ENCODE peak calls at places on chromosome 12, in four cellular contexts. Q, X, U and V are unnamed samples.

GRCh38 chr12:88836156-88836555 is 255.9 kb upstream of the KITLG start:
- DNase-seq in Q (no peak), X (no peak), U (no peak), V (no peak)

GRCh38 chr12:104423809-104424208 is 32.9 kb upstream of the CHST11 start:
- DNase-seq in Q (no peak), X (no peak), U (peak), V (peak)

GRCh38 chr12:52121848-52122838 is 42.6 kb downstream of the SMIM41 start:
- DNase-seq in Q (no peak), X (peak), U (peak), V (no peak)

GRCh38 chr12:62537544-62537943 is 70.9 kb downstream of the MON2 start:
- DNase-seq in Q (peak), X (peak), U (peak), V (peak)

GRCh38 chr12:110689601-110690430 is 901 bp upstream of the HVCN1 start:
- DNase-seq in Q (no peak), X (no peak), U (peak), V (no peak)

GRCh38 chr12:124191024-124191359 is 103.9 kb upstream of the RFLNA start:
- DNase-seq in Q (no peak), X (no peak), U (no peak), V (no peak)

GRCh38 chr12:65372574-65372973 is 94.1 kb downstream of the MSRB3 start:
- DNase-seq in Q (no peak), X (no peak), U (no peak), V (no peak)

GRCh38 chr12:96811083-96811482 is 96.0 kb upstream of the NEDD1 start:
- DNase-seq in Q (no peak), X (no peak), U (no peak), V (no peak)

GRCh38 chr12:47296828-47297227 is 217.1 kb upstream of the AMIGO2 start:
- DNase-seq in Q (no peak), X (no peak), U (no peak), V (no peak)

GRCh38 chr12:65464930-65465329 is 186.4 kb downstream of the MSRB3 start:
- DNase-seq in Q (no peak), X (no peak), U (no peak), V (no peak)

GRCh38 chr12:4164591-4165558 is 108.7 kb upstream of the CCND2 start:
- DNase-seq in Q (no peak), X (peak), U (no peak), V (no peak)

GRCh38 chr12:570237-570925 is 92.9 kb downstream of the NINJ2 start:
- DNase-seq in Q (peak), X (peak), U (peak), V (no peak)

GRCh38 chr12:69982081-69982480 is 157.1 kb downstream of the MYRFL start:
- DNase-seq in Q (no peak), X (no peak), U (no peak), V (no peak)

GRCh38 chr12:16323638-16324037 is 23.8 kb upstream of the MGST1 start:
- DNase-seq in Q (no peak), X (no peak), U (no peak), V (peak)

GRCh38 chr12:120674172-120674571 is 12.8 kb upstream of the MLEC start:
- DNase-seq in Q (no peak), X (no peak), U (no peak), V (no peak)

GRCh38 chr12:76399040-76399439 is 50.8 kb upstream of the BBS10 start:
- DNase-seq in Q (no peak), X (no peak), U (no peak), V (no peak)

GRCh38 chr12:25377475-25378179 is 126.9 kb upstream of the KRAS start:
- DNase-seq in Q (no peak), X (no peak), U (no peak), V (no peak)

GRCh38 chr12:81332054-81332453 is 254.2 kb downstream of the ACSS3 start:
- DNase-seq in Q (no peak), X (no peak), U (no peak), V (no peak)

GRCh38 chr12:19884081-19884480 is 444.8 kb downstream of the AEBP2 start:
- DNase-seq in Q (no peak), X (no peak), U (no peak), V (no peak)

GRCh38 chr12:19885987-19886804 is 446.9 kb downstream of the AEBP2 start:
- DNase-seq in Q (no peak), X (no peak), U (no peak), V (no peak)

GRCh38 chr12:19885092-19885813 is 446.0 kb downstream of the AEBP2 start:
- DNase-seq in Q (no peak), X (no peak), U (no peak), V (no peak)

GRCh38 chr12:19882418-19882817 is 443.1 kb downstream of the AEBP2 start:
- DNase-seq in Q (no peak), X (no peak), U (no peak), V (peak)

GRCh38 chr12:19886805-19887105 is 447.5 kb downstream of the AEBP2 start:
- DNase-seq in Q (no peak), X (no peak), U (no peak), V (no peak)
- TF ChIP-seq CTCF in Q (no peak), X (no peak), U (no peak), V (no peak)

GRCh38 chr12:54020587-54020969 is 7.7 kb upstream of the HOXC6 start:
- DNase-seq in Q (no peak), X (no peak), U (no peak), V (no peak)

GRCh38 chr12:54019111-54019811 is 9.0 kb upstream of the HOXC6 start:
- DNase-seq in Q (no peak), X (no peak), U (no peak), V (no peak)

GRCh38 chr12:54021006-54021405 is 7.2 kb upstream of the HOXC6 start:
- DNase-seq in Q (no peak), X (no peak), U (no peak), V (no peak)

GRCh38 chr12:54018608-54018984 is 9.6 kb upstream of the HOXC6 start:
- DNase-seq in Q (no peak), X (no peak), U (no peak), V (no peak)

GRCh38 chr12:54019924-54020586 is 8.2 kb upstream of the HOXC6 start:
- DNase-seq in Q (no peak), X (peak), U (no peak), V (no peak)
- TF ChIP-seq CTCF in Q (no peak), X (no peak), U (no peak), V (no peak)

GRCh38 chr12:6613015-6613775 is 6.0 kb upstream of the CHD4 start:
- DNase-seq in Q (peak), X (peak), U (peak), V (peak)

GRCh38 chr12:6612247-6612646 is 5.1 kb upstream of the CHD4 start:
- DNase-seq in Q (no peak), X (no peak), U (no peak), V (no peak)

GRCh38 chr12:6614513-6615177 is 7.5 kb upstream of the CHD4 start:
- DNase-seq in Q (no peak), X (no peak), U (no peak), V (no peak)

GRCh38 chr12:6612652-6613014 is 5.5 kb upstream of the CHD4 start:
- DNase-seq in Q (no peak), X (no peak), U (no peak), V (no peak)

DNA sequence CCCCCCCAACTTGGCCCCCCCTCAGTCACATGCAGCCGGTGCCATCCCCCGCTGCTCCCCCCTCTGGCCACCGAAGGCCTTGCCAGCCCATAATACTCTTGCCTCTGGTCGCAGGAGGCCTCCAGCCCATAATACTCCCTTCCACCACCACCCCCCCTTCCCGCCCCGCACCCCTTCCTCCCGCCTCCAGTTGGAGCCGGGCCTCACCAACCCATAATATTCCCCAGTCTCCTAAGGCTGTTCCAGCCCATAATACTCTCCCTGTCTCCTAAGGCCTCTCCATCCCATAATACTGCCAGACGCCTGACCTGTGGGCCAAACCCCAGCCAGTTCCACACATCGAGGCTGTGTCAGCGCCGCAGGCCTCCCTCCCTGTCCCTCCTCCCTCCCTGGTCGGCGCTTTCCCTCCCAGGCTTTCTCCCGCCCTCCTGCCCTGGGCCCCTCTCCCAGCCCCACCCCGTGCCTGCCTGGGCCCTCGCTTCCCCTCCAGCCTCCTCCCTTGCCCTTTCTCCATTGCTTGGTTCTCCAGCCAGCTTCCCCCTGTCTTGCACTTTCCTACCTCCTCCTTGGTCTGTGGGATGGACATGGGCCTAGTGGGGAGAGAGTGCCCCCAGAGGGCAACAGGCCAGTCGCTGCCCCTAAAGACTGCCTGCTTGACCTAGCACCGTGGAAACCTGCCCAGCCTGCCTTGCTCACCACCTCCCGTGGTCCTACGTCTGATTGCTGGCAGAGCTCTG is 6.8 kb upstream of the CHD4 start:
- DNase-seq in Q (peak), X (peak), U (peak), V (peak)
- TF ChIP-seq CTCF in Q (no peak), X (no peak), U (peak), V (peak)

GRCh38 chr12:56221757-56222530 is at the start of gene RNF41:
- DNase-seq in Q (peak), X (peak), U (peak), V (peak)
- TF ChIP-seq CTCF in Q (peak), X (no peak), U (no peak), V (no peak)

GRCh38 chr12:77996670-77997069 is 166.0 kb downstream of the NAV3 start:
- DNase-seq in Q (no peak), X (no peak), U (no peak), V (no peak)
- TF ChIP-seq CTCF in Q (no peak), X (no peak), U (no peak), V (peak)

GRCh38 chr12:93912086-93912733 is 235.0 kb downstream of the CRADD start:
- DNase-seq in Q (no peak), X (no peak), U (no peak), V (no peak)
- TF ChIP-seq CTCF in Q (no peak), X (no peak), U (no peak), V (no peak)

GRCh38 chr12:92605621-92606170 is 97.1 kb upstream of the PLEKHG7 start:
- DNase-seq in Q (no peak), X (no peak), U (no peak), V (no peak)

GRCh38 chr12:92612611-92613010 is 90.2 kb upstream of the PLEKHG7 start:
- DNase-seq in Q (no peak), X (no peak), U (no peak), V (no peak)

GRCh38 chr12:92606956-92607355 is 95.8 kb upstream of the PLEKHG7 start:
- DNase-seq in Q (no peak), X (no peak), U (no peak), V (no peak)

GRCh38 chr12:92604786-92605185 is 98.0 kb upstream of the PLEKHG7 start:
- DNase-seq in Q (no peak), X (no peak), U (no peak), V (no peak)

DNA sequence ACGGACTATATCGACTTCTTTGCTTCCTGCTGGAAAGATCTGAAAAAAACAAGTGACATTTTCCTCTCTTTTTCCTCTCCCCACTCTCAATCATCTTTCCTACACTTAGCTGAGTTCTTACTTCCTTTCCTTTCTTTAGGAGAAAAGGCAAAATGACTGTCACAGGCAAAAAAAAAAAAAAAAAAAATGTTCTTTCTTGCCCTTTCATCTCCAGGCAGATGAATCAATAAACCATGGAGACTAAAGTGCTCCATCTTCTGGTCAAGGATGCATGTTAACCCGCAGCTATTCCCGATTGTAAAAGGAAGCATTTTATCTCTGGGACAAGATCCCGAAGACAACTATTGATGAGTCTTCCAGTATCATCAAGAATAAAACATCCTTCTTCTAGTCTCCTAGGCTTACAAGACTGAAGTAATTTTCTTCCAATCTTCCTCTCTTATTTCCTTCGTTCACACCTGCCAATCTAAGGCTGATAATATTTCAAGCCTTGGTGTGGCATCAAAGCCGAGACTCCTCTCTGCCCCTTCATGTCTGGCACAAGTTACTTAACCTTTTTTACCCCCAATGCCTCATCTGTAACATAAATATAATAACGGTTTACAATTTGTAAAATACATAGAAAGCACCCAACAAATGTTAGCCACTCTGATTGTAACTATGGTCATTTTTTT is 94.2 kb upstream of the PLEKHG7 start:
- DNase-seq in Q (no peak), X (no peak), U (no peak), V (peak)
- TF ChIP-seq CTCF in Q (peak), X (peak), U (peak), V (peak)

GRCh38 chr12:8784464-8784863 is 38.0 kb upstream of the A2ML1 start:
- DNase-seq in Q (no peak), X (no peak), U (no peak), V (no peak)

GRCh38 chr12:8779862-8780261 is 42.6 kb upstream of the A2ML1 start:
- DNase-seq in Q (no peak), X (no peak), U (no peak), V (no peak)

GRCh38 chr12:8781326-8781725 is 41.1 kb upstream of the A2ML1 start:
- DNase-seq in Q (no peak), X (no peak), U (no peak), V (no peak)

GRCh38 chr12:8779281-8779680 is 43.1 kb upstream of the A2ML1 start:
- DNase-seq in Q (no peak), X (peak), U (no peak), V (no peak)

GRCh38 chr12:8780389-8780788 is 42.0 kb upstream of the A2ML1 start:
- DNase-seq in Q (peak), X (no peak), U (no peak), V (peak)
- TF ChIP-seq CTCF in Q (peak), X (no peak), U (peak), V (peak)

GRCh38 chr12:19129486-19130223 is at the start of gene PLEKHA5:
- DNase-seq in Q (peak), X (peak), U (peak), V (no peak)
- TF ChIP-seq CTCF in Q (peak), X (no peak), U (peak), V (peak)